ENCODE peak calls at places on chromosome 1, in four cellular contexts. G is dorsolateral prefrontal cortex, U is HCT116, Y is esophagus squamous epithelium. H is an unnamed sample.

GRCh38 chr1:25990702-25991395 is 7.0 kb downstream of the PAFAH2 start:
- DNase-seq in G (no peak), U (no peak), Y (no peak), H (no peak)

GRCh38 chr1:110341146-110341871 is 2.1 kb downstream of the RBM15 start:
- DNase-seq in G (no peak), U (no peak), Y (no peak), H (peak)

GRCh38 chr1:33814166-33814565 is 49.7 kb upstream of the HMGB4 start:
- DNase-seq in G (no peak), U (no peak), Y (no peak), H (no peak)

GRCh38 chr1:2194319-2194897 is at the start of gene FAAP20:
- DNase-seq in G (peak), U (peak), Y (no peak), H (peak)

GRCh38 chr1:247679639-247680038 is at the start of gene OR13G1:
- DNase-seq in G (no peak), U (no peak), Y (no peak), H (no peak)

GRCh38 chr1:59156526-59157196 is 140.2 kb upstream of the FGGY start:
- DNase-seq in G (no peak), U (peak), Y (no peak), H (no peak)

GRCh38 chr1:21200767-21201166 is 24.1 kb upstream of the EIF4G3 start:
- DNase-seq in G (no peak), U (no peak), Y (no peak), H (peak)

GRCh38 chr1:28592314-28593071 is 428 bp downstream of the RAB42 start:
- DNase-seq in G (no peak), U (no peak), Y (no peak), H (no peak)

GRCh38 chr1:38990746-38991637 is at the start of gene AKIRIN1:
- DNase-seq in G (peak), U (peak), Y (peak), H (peak)

GRCh38 chr1:2523891-2524609 is 2.3 kb downstream of the PANK4 start:
- DNase-seq in G (no peak), U (no peak), Y (no peak), H (no peak)

GRCh38 chr1:183932412-183932811 is 105.1 kb downstream of the COLGALT2 start:
- DNase-seq in G (peak), U (no peak), Y (no peak), H (peak)

GRCh38 chr1:173477286-173478098 is at the start of gene PRDX6:
- DNase-seq in G (peak), U (peak), Y (peak), H (peak)

GRCh38 chr1:11648732-11649158 is 5.5 kb downstream of the FBXO2 start:
- DNase-seq in G (no peak), U (no peak), Y (no peak), H (no peak)

GRCh38 chr1:66705100-66705499 is 47.2 kb upstream of the DYNLT5 start:
- DNase-seq in G (no peak), U (no peak), Y (no peak), H (peak)

GRCh38 chr1:11979453-11979817 is 809 bp upstream of the MFN2 start:
- DNase-seq in G (peak), U (no peak), Y (peak), H (no peak)

GRCh38 chr1:214447557-214447871 is 103.9 kb downstream of the PTPN14 start:
- DNase-seq in G (no peak), U (no peak), Y (no peak), H (peak)

GRCh38 chr1:160394673-160395072 is 5.7 kb upstream of the VANGL2 start:
- DNase-seq in G (no peak), U (no peak), Y (no peak), H (no peak)

GRCh38 chr1:8212443-8212920 is 105.4 kb upstream of the SLC45A1 start:
- DNase-seq in G (no peak), U (no peak), Y (no peak), H (no peak)

GRCh38 chr1:23530089-23530749 is 814 bp downstream of the E2F2 start:
- DNase-seq in G (no peak), U (no peak), Y (no peak), H (no peak)

GRCh38 chr1:53643061-53643880 is 95.7 kb downstream of the GLIS1 start:
- DNase-seq in G (peak), U (no peak), Y (no peak), H (peak)

GRCh38 chr1:228149341-228150020 is at the start of gene GJC2:
- DNase-seq in G (peak), U (no peak), Y (no peak), H (peak)

GRCh38 chr1:205665216-205665757 is 15.0 kb downstream of the SLC45A3 start:
- DNase-seq in G (no peak), U (no peak), Y (no peak), H (no peak)

GRCh38 chr1:185581961-185582725 is 152.0 kb upstream of the HMCN1 start:
- DNase-seq in G (no peak), U (no peak), Y (no peak), H (no peak)

DNA sequence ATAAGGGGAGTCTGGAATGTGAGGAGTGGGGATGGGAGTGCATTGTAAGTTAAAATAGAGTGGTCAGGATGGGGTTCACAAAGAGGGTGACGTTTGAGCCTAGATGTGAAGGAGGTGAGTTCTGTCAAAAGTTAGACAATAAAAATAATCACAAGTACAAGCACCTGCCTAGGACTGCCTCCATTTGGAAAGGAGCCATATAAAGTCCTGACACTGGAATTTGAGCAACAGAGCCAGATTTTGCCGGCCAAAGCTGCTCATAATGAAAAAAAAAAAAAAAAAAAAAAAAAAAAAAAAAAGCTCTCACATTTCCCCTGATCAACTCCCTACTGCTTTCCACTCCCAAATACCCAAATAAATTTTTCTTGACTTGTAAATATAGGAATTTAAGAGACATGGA is 4.1 kb downstream of the PALMD start:
- DNase-seq in G (no peak), U (no peak), Y (no peak), H (no peak)
- H3K4me3 ChIP-seq in G (no peak), U (no peak), Y (peak), H (no peak)

GRCh38 chr1:113871597-113872113 is at the start of gene PTPN22:
- DNase-seq in G (no peak), U (no peak), Y (no peak), H (peak)

GRCh38 chr1:113868387-113869083 is 3.0 kb downstream of the PTPN22 start:
- DNase-seq in G (no peak), U (no peak), Y (no peak), H (no peak)

GRCh38 chr1:113874017-113874879 is 2.7 kb upstream of the PTPN22 start:
- DNase-seq in G (no peak), U (peak), Y (no peak), H (no peak)

GRCh38 chr1:113872219-113872934 is 865 bp upstream of the PTPN22 start:
- DNase-seq in G (no peak), U (no peak), Y (no peak), H (no peak)

DNA sequence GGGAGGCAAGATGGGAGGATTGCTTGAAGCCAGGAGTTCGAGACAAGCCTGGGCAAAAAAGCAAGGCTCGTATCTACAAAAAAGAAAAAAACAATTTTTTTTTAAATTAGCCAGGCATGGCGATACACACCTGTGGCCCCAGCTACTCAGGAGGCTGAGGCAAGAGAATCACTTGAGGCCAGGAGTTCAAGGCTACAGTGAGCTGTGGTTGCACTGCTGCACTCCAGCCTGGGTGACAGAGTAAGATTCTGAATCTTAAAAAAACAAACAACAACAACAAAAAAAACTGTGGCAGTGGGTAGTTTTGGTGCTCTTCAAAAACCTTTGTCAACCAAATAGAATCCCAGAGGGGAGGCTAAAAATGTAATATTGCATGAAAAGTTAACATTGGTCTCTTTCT is 734 bp downstream of the PTPN22 start:
- DNase-seq in G (no peak), U (no peak), Y (no peak), H (no peak)
- H3K4me3 ChIP-seq in G (no peak), U (no peak), Y (peak), H (no peak)

GRCh38 chr1:198647055-198647454 is 8.2 kb downstream of the PTPRC start:
- DNase-seq in G (no peak), U (no peak), Y (no peak), H (no peak)
- H3K4me3 ChIP-seq in G (no peak), U (no peak), Y (no peak), H (no peak)

GRCh38 chr1:181486098-181486420 is 2.7 kb downstream of the CACNA1E start:
- DNase-seq in G (no peak), U (no peak), Y (no peak), H (no peak)
- H3K4me3 ChIP-seq in G (peak), U (no peak), Y (no peak), H (no peak)

GRCh38 chr1:40884055-40884795 is 22.1 kb upstream of the CITED4 start:
- DNase-seq in G (no peak), U (no peak), Y (no peak), H (no peak)
- H3K4me3 ChIP-seq in G (peak), U (no peak), Y (peak), H (peak)

DNA sequence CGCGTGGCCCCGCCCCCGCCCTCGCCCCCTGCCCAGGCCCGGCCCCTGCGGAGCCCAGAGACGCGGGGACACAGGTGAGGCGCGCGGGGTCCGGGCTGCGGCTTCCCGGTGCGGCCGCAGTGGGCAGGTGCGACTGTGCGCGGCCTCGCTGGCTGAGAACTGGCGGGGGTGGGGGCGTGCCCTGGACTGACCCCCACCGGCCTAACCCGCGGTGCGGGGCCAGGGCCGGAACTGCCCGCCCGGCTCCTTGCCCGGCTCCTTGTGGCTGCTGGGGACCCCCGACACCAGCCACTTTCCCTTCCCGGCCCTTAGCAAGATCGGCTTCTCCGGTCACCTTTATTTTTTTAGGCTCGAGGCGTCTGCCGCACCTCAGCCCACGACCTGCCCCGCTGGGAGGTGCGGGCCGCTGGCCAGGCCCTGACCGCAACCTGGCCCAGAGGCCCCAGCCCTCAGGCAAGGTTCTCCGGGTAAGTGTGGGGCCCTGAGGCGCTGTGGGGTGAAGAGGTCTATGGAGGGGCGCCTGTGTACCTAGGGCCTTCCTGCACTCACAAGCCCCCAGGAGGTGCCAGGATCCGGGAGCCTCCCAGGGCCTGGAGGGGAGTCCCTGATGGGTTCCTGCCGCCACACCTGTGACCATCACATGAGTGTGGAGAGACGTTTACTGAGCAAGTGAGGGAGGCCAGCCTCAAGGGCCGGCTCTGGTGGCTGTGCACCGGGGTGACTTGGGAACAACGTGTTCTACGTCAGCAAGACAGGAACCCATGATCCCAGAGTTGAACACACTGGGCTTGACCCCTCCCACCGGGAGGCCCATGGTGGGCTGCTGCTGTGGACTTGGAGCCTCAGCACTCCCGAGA is at the start of gene SMIM1:
- DNase-seq in G (no peak), U (no peak), Y (no peak), H (peak)
- H3K4me3 ChIP-seq in G (peak), U (peak), Y (peak), H (peak)

GRCh38 chr1:216722841-216723240 is 388 bp downstream of the ESRRG start:
- DNase-seq in G (no peak), U (no peak), Y (no peak), H (no peak)

GRCh38 chr1:216726435-216726834 is 3.2 kb upstream of the ESRRG start:
- DNase-seq in G (no peak), U (no peak), Y (no peak), H (no peak)

GRCh38 chr1:216721878-216722277 is 1.4 kb downstream of the ESRRG start:
- DNase-seq in G (no peak), U (no peak), Y (no peak), H (no peak)

GRCh38 chr1:216723274-216723780 is at the start of gene ESRRG:
- DNase-seq in G (peak), U (no peak), Y (no peak), H (no peak)
- H3K4me3 ChIP-seq in G (peak), U (no peak), Y (peak), H (no peak)